ENCODE peak calls at places on chromosomes 3 and 15, in five cellular contexts. X is K562, W is WTC11, T is GM12878, E is HepG2. L is an unnamed sample.

GRCh38 chr15:99502182-99502581 is 63.6 kb upstream of the MEF2A start:
- DNase-seq in T (peak; percentile 90), X (no peak), E (no peak), W (no peak), L (no peak)

GRCh38 chr15:63973212-63974009 is 72.9 kb downstream of the DAPK2 start:
- DNase-seq in X (no peak), E (no peak), W (no peak), T (no peak), L (peak; percentile 33)

GRCh38 chr3:186413615-186414415 is 51.8 kb upstream of the DGKG start:
- DNase-seq in E (no peak), X (no peak), W (peak; percentile 45), T (peak; percentile 17), L (no peak)

GRCh38 chr3:53324011-53324544 is 23.3 kb downstream of the DCP1A start:
- DNase-seq in X (no peak), T (no peak), W (no peak), E (no peak), L (no peak)

GRCh38 chr15:64855206-64856000 is 13.7 kb downstream of the PLEKHO2 start:
- DNase-seq in T (no peak), E (no peak), X (no peak), W (no peak), L (no peak)

GRCh38 chr3:182644800-182645433 is 148.4 kb upstream of the ATP11B start:
- DNase-seq in T (no peak), W (no peak), X (no peak), E (no peak), L (no peak)

GRCh38 chr3:11131371-11131770 is 22.9 kb upstream of the HRH1 start:
- DNase-seq in T (no peak), W (no peak), X (no peak), E (no peak), L (no peak)

GRCh38 chr15:73691398-73691797 is 7.2 kb downstream of the CD276 start:
- DNase-seq in X (peak; percentile 29), T (no peak), E (no peak), W (peak; percentile 70), L (no peak)

GRCh38 chr3:134699141-134699711 is 48.4 kb upstream of the KY start:
- DNase-seq in E (no peak), X (no peak), W (no peak), T (no peak), L (no peak)

GRCh38 chr3:61857297-61857696 is 295.9 kb downstream of the PTPRG start:
- DNase-seq in W (no peak), E (no peak), T (no peak), X (no peak), L (no peak)
- TF ChIP-seq ESRRA in W (no peak), E (no peak), T (no peak), X (no peak), L (no peak)

DNA sequence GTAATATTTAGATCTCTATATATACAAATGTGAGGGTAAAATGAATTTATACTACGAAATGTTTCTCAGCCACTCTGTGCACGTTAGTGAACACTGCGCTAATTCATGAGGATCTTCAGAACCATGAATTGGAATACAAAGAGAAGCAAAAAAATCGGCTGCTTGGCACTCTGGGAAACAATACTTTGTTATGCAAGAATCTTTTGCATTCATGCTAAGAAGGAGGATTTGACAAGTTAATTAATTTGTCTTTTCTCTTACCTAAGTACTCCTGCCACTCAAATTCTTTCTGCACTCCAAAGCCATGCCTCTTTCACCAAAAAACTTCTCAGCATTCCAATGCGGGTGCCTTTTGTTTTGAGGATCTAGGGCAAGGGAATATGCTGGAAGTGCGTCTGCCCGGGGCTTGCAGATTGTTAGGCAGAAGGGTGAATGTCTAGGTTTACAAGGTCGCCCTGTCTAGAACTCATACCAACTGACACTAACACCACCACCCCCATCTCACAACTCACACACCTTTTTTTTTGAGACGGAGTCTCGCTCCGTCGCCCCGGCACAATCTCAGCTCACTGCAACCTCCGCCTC is 11.3 kb upstream of the KAT2B start:
- DNase-seq in X (no peak), E (no peak), W (no peak), T (no peak), L (no peak)
- TF ChIP-seq ESRRA in X (no peak), E (no peak), W (no peak), T (no peak), L (no peak)

DNA sequence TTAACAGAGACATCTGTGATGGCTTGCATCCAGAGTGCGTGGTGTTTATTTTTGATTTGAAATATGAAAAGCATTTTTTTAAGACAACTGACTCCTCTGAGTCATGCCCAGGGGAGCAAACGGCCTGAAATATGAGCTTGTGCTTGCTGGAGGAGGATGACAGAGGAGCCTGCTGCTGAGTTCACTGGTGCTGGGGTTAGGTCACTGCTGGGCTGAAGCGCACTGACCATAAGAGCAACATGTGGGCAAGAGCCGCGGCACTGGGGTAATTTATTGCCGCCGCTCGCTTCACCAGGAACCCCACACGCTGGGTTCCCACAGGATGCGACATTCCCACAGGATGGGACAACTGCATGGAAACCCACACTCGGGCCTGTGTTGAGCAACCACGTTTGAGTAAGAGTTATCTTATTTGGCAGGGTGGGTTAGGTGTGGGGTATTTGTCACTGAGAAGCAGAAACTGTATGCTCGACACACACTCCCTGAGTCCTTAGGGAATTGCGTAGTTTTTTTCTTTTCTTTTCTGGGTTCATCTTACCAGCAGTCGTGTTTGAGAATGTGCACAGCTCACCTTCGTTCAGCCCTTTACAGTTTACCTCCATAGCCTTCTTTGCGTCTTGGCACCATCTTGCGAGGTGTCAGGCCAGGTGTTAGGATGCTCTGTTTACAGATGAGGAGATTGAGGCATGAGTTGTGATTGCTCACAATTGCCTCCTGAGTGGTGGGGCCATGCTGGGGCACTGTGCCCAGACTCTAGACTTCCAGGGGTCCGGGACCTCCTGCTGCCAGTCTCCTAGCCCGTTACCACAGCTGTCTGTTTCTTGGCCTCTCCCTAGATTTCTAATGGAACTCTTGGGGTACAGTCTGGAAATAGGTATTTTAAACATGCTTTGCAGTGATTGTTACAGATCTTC is 60.4 kb downstream of the SMAD3 start:
- DNase-seq in E (no peak), T (no peak), W (no peak), X (peak; percentile 78), L (peak; percentile 97)
- TF ChIP-seq ESRRA in E (no peak), T (no peak), W (no peak), X (no peak), L (no peak)

GRCh38 chr3:56048333-56048732 is 419.9 kb downstream of the ERC2 start:
- DNase-seq in T (no peak), W (no peak), X (no peak), E (no peak), L (no peak)

DNA sequence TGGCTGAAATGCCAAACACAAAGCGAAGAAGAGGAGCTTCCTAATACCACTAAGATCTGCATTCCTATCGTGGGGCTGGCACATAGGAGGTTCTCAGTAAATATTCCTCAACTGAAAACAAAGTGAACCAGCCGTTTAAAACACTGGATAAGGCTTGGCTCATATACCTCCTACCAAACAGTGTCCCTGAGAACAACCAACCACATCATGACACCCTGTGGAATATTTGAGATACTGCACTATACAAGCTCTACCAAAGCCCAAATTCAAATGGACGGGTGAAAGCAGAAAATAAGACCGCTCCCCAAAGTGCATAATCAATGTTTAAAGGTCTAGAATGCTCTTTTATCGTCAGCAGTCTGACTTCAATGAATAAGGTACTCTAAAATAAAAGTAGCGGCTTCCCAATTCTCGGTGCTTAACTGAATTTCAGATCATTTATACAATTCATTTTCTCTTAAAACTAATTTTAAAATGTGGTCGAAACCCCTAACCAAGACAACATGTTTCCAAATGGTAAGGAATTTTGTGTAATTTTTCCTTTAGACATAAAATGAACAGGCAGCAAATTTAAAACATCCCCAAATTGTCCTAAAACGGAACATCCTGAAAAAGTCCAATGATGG is 425.8 kb downstream of the ERC2 start:
- DNase-seq in W (no peak), E (peak; percentile 5), T (no peak), X (peak; percentile 5), L (peak; percentile 25)
- TF ChIP-seq ESRRA in W (no peak), E (no peak), T (no peak), X (no peak), L (no peak)

L was measured in A549.